ENCODE peak calls at places on chromosome 12, in six cellular contexts. J is HEK293T, W is GM12878, N is IMR-90, Q is K562, Z is HepG2. K is an unnamed sample.
A peak's percentile ranks its signal among the peaks of the same experiment; 100 is the strongest.

GRCh38 chr12:48996794-48997718 is 2.1 kb downstream of the DDN start:
- DNase-seq in Z (peak; percentile 65), N (peak; percentile 67), W (no peak), Q (peak; percentile 59), J (peak; percentile 48), K (peak; percentile 94)

GRCh38 chr12:50110762-50111416 is 1.1 kb upstream of the COX14 start:
- DNase-seq in Q (no peak), W (peak; percentile 48), Z (peak; percentile 77), J (no peak), N (peak; percentile 11), K (peak; percentile 52)

GRCh38 chr12:96522283-96522682 is 32.9 kb downstream of the CFAP54 start:
- DNase-seq in N (no peak), W (no peak), Q (no peak), Z (no peak), J (no peak), K (no peak)

GRCh38 chr12:66077542-66077941 is 53.0 kb downstream of the LLPH start:
- DNase-seq in Q (no peak), W (no peak), J (no peak), N (no peak), Z (peak; percentile 57), K (no peak)

GRCh38 chr12:32918890-32919791 is 22.6 kb upstream of the PKP2 start:
- DNase-seq in W (no peak), J (peak; percentile 46), Q (peak; percentile 17), Z (peak; percentile 37), N (peak; percentile 27), K (peak; percentile 45)

GRCh38 chr12:91667698-91668097 is 477.9 kb downstream of the BTG1 start:
- DNase-seq in J (no peak), W (no peak), N (no peak), Z (no peak), Q (no peak), K (no peak)

GRCh38 chr12:119363037-119363436 is 28.5 kb downstream of the CCDC60 start:
- DNase-seq in Z (no peak), J (no peak), Q (no peak), N (no peak), W (no peak), K (no peak)

GRCh38 chr12:43362910-43363694 is 188.9 kb downstream of the ADAMTS20 start:
- DNase-seq in N (peak; percentile 16), Z (no peak), W (no peak), Q (no peak), J (no peak), K (no peak)

GRCh38 chr12:41334390-41334789 is 146.3 kb downstream of the PDZRN4 start:
- DNase-seq in Q (no peak), W (no peak), Z (no peak), J (no peak), N (no peak), K (no peak)

GRCh38 chr12:46711756-46712155 is 114.0 kb downstream of the SLC38A4 start:
- DNase-seq in Z (no peak), W (no peak), N (peak; percentile 49), J (no peak), Q (no peak), K (no peak)

GRCh38 chr12:41190360-41190759 is 2.2 kb downstream of the PDZRN4 start:
- DNase-seq in Z (peak; percentile 2), N (no peak), Q (no peak), W (no peak), J (peak; percentile 51), K (peak; percentile 42)

GRCh38 chr12:56104815-56105476 is 587 bp downstream of the PA2G4 start:
- DNase-seq in Q (peak; percentile 70), N (no peak), J (no peak), Z (no peak), W (no peak), K (peak; percentile 31)

GRCh38 chr12:54374555-54375257 is 9.8 kb downstream of the ZNF385A start:
- DNase-seq in W (no peak), Q (no peak), J (no peak), Z (no peak), N (no peak), K (no peak)

GRCh38 chr12:14607561-14607960 is 39.9 kb upstream of the PLBD1 start:
- DNase-seq in Q (no peak), W (no peak), Z (no peak), J (no peak), N (no peak), K (no peak)

GRCh38 chr12:53091756-53092155 is 5.7 kb upstream of the IGFBP6 start:
- DNase-seq in Q (no peak), Z (no peak), J (no peak), N (no peak), W (no peak), K (no peak)

GRCh38 chr12:25585021-25585523 is 32.0 kb upstream of the LMNTD1 start:
- DNase-seq in N (peak; percentile 17), Q (no peak), J (no peak), W (no peak), Z (no peak), K (no peak)

GRCh38 chr12:40854669-40855068 is 162.4 kb downstream of the CNTN1 start:
- DNase-seq in N (no peak), W (no peak), Q (no peak), J (no peak), Z (no peak), K (no peak)

GRCh38 chr12:121190523-121191031 is 19.4 kb upstream of the P2RX4 start:
- DNase-seq in Q (no peak), W (no peak), N (peak; percentile 97), Z (no peak), J (no peak), K (no peak)
- TF ChIP-seq BHLHE40 in Q (no peak), W (no peak), N (peak; percentile 57), Z (no peak), J (no peak), K (no peak)

GRCh38 chr12:77153706-77154105 is 88.3 kb upstream of the E2F7 start:
- DNase-seq in W (no peak), Z (no peak), J (no peak), N (no peak), Q (no peak), K (no peak)

GRCh38 chr12:77151030-77151429 is 85.7 kb upstream of the E2F7 start:
- DNase-seq in N (no peak), Z (no peak), J (no peak), Q (no peak), W (no peak), K (no peak)

DNA sequence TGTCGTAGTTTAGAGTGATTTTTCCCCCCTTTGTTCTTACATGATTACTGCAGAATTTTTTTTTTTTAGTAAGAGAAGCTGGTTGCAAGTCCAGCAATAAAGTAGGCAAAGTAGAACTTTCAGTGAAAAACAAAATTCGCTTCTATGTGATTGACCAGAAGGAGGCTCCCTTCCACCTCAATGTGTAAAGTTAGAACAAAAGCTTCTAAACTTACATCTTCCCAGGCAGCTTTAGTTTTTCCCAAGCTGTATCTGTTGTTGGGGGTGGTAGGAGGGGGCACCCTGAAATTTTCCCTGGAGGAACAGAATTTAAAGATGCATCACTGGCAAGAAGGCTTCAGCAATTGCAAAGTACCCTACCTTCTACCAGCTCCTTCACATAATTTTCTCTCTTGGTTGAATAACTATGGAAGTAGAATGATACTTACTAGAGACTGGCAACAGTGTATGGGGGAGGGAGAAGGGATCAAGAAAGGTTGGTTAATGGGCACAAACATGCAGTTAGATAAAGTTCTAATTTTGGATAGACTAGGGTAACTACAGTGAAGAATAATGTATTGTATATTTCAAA is 87.3 kb upstream of the E2F7 start:
- DNase-seq in N (peak; percentile 56), Z (peak; percentile 5), Q (no peak), J (no peak), W (no peak), K (peak; percentile 31)
- TF ChIP-seq BHLHE40 in N (no peak), Z (no peak), Q (no peak), J (no peak), W (no peak), K (no peak)

GRCh38 chr12:122423258-122424165 is 1.0 kb upstream of the CLIP1 start:
- DNase-seq in Z (peak; percentile 64), J (no peak), Q (no peak), W (no peak), N (peak; percentile 62), K (no peak)

GRCh38 chr12:122421815-122422737 is at the start of gene CLIP1:
- DNase-seq in J (peak; percentile 66), W (no peak), Z (peak; percentile 27), Q (peak; percentile 84), N (peak; percentile 65), K (peak; percentile 40)

GRCh38 chr12:122422769-122423257 is 344 bp upstream of the CLIP1 start:
- DNase-seq in W (no peak), N (peak; percentile 54), J (no peak), Q (no peak), Z (peak; percentile 49), K (peak; percentile 76)

DNA sequence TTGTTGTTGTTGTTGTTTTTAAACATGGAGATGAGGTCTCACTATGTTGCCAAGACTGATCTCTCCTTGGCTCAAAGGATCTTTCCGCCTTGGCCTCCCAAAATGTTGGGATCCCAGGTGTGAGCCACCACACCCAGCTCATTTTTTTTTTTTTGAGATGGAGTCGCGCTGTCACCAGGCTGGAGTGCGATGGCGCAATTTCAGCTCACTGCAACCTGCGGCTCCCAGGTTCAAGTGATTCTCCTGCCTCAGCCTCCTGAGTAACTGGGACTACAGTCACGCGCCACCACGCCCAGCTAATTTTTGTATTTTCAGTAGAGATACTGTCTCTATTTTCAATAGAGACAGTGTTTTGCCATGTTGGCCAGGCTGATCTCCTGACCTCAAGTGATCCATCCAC is 4.9 kb upstream of the CLIP1 start:
- DNase-seq in Z (no peak), Q (no peak), J (no peak), N (no peak), W (no peak), K (no peak)
- TF ChIP-seq BHLHE40 in Z (no peak), Q (no peak), J (no peak), N (no peak), W (no peak), K (no peak)

DNA sequence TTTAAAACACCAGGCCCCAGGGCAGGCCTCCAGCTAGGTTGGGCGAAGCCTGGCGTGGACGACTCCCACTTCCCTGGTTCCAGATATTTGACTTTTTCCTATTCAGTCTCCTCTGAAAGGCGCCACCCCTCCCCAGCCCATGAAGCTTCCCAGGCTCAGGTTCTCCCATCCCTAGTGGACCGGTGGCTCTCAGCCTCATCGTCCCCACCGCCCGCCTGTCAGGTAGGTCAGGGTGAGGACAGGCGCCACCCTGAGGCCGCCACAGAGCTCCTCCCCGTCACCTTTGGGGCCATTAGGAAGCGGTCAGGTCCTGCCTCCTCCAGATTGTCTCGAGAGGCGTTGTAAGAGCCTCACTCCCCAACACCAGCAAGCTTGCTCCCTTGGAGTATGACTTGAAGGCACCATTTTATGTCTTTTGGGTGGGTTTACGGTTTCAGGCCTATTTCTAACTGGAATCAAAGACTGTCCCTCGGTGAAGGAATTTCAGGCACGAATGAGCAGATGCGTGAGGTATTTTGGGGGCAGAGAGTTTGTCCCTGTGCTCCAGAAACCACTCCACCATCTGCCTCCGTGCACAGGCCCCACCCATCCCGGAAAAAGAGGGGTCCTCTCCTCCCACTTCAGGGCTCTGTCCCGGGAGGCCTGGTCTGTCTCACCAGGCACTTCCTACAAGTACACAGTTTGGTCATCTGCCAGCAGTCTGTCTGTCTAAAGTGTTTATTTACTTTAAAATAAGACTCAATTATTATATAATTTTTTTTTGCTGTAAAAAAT is 55.6 kb downstream of the TSPAN9 start:
- DNase-seq in Q (no peak), N (peak; percentile 72), Z (no peak), W (no peak), J (no peak), K (no peak)
- TF ChIP-seq BHLHE40 in Q (no peak), N (no peak), Z (no peak), W (no peak), J (no peak), K (no peak)

GRCh38 chr12:11486623-11487444 is 91.5 kb upstream of the PRB2 start:
- DNase-seq in Z (peak; percentile 79), J (peak; percentile 78), N (peak; percentile 88), Q (peak; percentile 74), W (peak; percentile 43), K (peak; percentile 62)
- TF ChIP-seq BHLHE40 in Z (no peak), J (no peak), N (no peak), Q (no peak), W (no peak), K (no peak)